ENCODE peak calls at places on chromosomes 3 and 15, in four cellular contexts. One of them, this sample, is unnamed.

GRCh38 chr3:154795582-154795981 is 284.5 kb upstream of the MME start:
- DNase-seq in A549: no peak
- DNase-seq in astrocyte of the spinal cord: peak
- DNase-seq in PC-9: no peak
- DNase-seq in this sample: peak

GRCh38 chr15:25180606-25181289 is 226.0 kb downstream of the SNRPN start:
- DNase-seq in A549: no peak
- DNase-seq in astrocyte of the spinal cord: no peak
- DNase-seq in PC-9: no peak
- DNase-seq in this sample: no peak

GRCh38 chr15:74541494-74542191 is 623 bp downstream of the ARID3B start:
- DNase-seq in A549: no peak
- DNase-seq in astrocyte of the spinal cord: peak
- DNase-seq in PC-9: peak
- DNase-seq in this sample: peak

GRCh38 chr3:182212479-182213076 is 500.9 kb downstream of the SOX2 start:
- DNase-seq in A549: peak
- DNase-seq in astrocyte of the spinal cord: peak
- DNase-seq in PC-9: peak
- DNase-seq in this sample: peak

GRCh38 chr3:119073258-119074001 is 38.8 kb upstream of the IGSF11 start:
- DNase-seq in A549: no peak
- DNase-seq in astrocyte of the spinal cord: no peak
- DNase-seq in PC-9: no peak
- DNase-seq in this sample: no peak

GRCh38 chr3:122067588-122068240 is 12.6 kb downstream of the CD86 start:
- DNase-seq in A549: no peak
- DNase-seq in astrocyte of the spinal cord: no peak
- DNase-seq in PC-9: no peak
- DNase-seq in this sample: no peak

GRCh38 chr3:71658131-71658530 is 67.1 kb downstream of the EIF4E3 start:
- DNase-seq in A549: peak
- DNase-seq in astrocyte of the spinal cord: peak
- DNase-seq in PC-9: no peak
- DNase-seq in this sample: peak

GRCh38 chr15:77030042-77030927 is 35.4 kb downstream of the PSTPIP1 start:
- DNase-seq in A549: no peak
- DNase-seq in astrocyte of the spinal cord: no peak
- DNase-seq in PC-9: no peak
- DNase-seq in this sample: no peak

GRCh38 chr3:151558621-151559020 is 97.8 kb upstream of the IGSF10 start:
- DNase-seq in A549: no peak
- DNase-seq in astrocyte of the spinal cord: no peak
- DNase-seq in PC-9: no peak
- DNase-seq in this sample: no peak

GRCh38 chr15:69760263-69760855 is 307.7 kb downstream of the RPLP1 start:
- DNase-seq in A549: no peak
- DNase-seq in astrocyte of the spinal cord: peak
- DNase-seq in PC-9: no peak
- DNase-seq in this sample: no peak

GRCh38 chr15:36468746-36469145 is 110.7 kb upstream of the CDIN1 start:
- DNase-seq in A549: no peak
- DNase-seq in astrocyte of the spinal cord: peak
- DNase-seq in PC-9: no peak
- DNase-seq in this sample: no peak

GRCh38 chr15:79057050-79057449 is 33.5 kb downstream of the RASGRF1 start:
- DNase-seq in A549: no peak
- DNase-seq in astrocyte of the spinal cord: no peak
- DNase-seq in PC-9: no peak
- DNase-seq in this sample: no peak

GRCh38 chr3:22117091-22117490 is 366.1 kb upstream of the ZNF385D start:
- DNase-seq in A549: no peak
- DNase-seq in astrocyte of the spinal cord: no peak
- DNase-seq in PC-9: no peak
- DNase-seq in this sample: no peak

GRCh38 chr15:76346666-76347506 is 10.3 kb downstream of the ISL2 start:
- DNase-seq in A549: no peak
- DNase-seq in astrocyte of the spinal cord: no peak
- DNase-seq in PC-9: no peak
- DNase-seq in this sample: peak

GRCh38 chr15:90209591-90209990 is 8.5 kb downstream of the SEMA4B start:
- DNase-seq in A549: no peak
- DNase-seq in astrocyte of the spinal cord: no peak
- DNase-seq in PC-9: no peak
- DNase-seq in this sample: peak

GRCh38 chr15:41979493-41980266 is 7.3 kb upstream of the EHD4 start:
- DNase-seq in A549: no peak
- DNase-seq in astrocyte of the spinal cord: no peak
- DNase-seq in PC-9: peak
- DNase-seq in this sample: peak

GRCh38 chr3:90069748-90070147 is 962.3 kb downstream of the EPHA3 start:
- DNase-seq in A549: no peak
- DNase-seq in astrocyte of the spinal cord: peak
- DNase-seq in PC-9: no peak
- DNase-seq in this sample: no peak

GRCh38 chr15:90664650-90665287 is 52.4 kb upstream of the BLM start:
- DNase-seq in A549: peak
- DNase-seq in astrocyte of the spinal cord: peak
- DNase-seq in PC-9: no peak
- DNase-seq in this sample: no peak

GRCh38 chr15:44780608-44781007 is 44.3 kb downstream of the TRIM69 start:
- DNase-seq in A549: no peak
- DNase-seq in astrocyte of the spinal cord: peak
- DNase-seq in PC-9: no peak
- DNase-seq in this sample: no peak

GRCh38 chr15:57777034-57777433 is 70.5 kb downstream of the POLR2M start:
- DNase-seq in A549: no peak
- DNase-seq in astrocyte of the spinal cord: no peak
- DNase-seq in PC-9: no peak
- DNase-seq in this sample: no peak

GRCh38 chr3:55013145-55013544 is 85.3 kb upstream of the LRTM1 start:
- DNase-seq in A549: peak
- DNase-seq in astrocyte of the spinal cord: peak
- DNase-seq in PC-9: no peak
- DNase-seq in this sample: peak

DNA sequence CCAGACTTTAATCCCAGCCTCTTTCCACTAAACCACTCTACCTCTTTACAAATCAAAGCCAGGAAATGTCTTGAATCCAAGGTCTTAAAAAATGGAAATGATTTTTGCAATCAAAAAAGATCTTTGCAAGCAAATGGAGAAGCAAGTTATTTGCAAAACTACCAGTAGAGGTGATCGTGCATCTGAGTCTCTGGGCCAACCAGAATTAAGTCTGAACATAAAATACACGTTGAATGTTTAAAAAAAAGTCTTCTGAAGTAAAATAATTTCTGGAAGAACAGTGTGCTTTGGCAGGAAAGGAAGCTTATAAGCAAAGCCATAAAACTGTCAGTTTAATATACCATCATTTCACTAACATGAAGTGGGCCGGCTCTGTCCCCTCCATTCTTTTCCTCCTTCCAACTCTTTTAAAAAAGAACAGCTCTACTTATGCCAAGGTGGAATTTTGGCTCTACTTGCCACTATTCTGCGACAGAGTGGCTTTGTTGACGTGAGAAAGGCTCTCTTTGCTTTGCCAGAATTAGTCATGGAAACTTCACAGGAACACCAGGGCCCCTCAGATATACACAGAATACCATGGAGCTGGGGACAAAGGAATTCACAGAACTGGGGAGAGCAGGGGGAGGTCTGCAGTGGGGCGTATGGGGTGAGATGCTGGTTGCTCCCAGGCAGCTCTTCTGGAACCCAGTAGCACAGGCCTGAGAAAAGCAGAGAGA is 29.8 kb downstream of the FSTL1 start:
- DNase-seq in A549: no peak
- DNase-seq in astrocyte of the spinal cord: peak
- DNase-seq in PC-9: no peak
- DNase-seq in this sample: no peak
- H3K4me3 ChIP-seq in A549: no peak
- H3K4me3 ChIP-seq in astrocyte of the spinal cord: no peak
- H3K4me3 ChIP-seq in PC-9: no peak
- H3K4me3 ChIP-seq in this sample: no peak

GRCh38 chr3:46849686-46850467 is 13.4 kb downstream of the MYL3 start:
- DNase-seq in A549: no peak
- DNase-seq in astrocyte of the spinal cord: no peak
- DNase-seq in PC-9: no peak
- DNase-seq in this sample: no peak

GRCh38 chr3:46849098-46849631 is 14.1 kb downstream of the MYL3 start:
- DNase-seq in A549: no peak
- DNase-seq in astrocyte of the spinal cord: no peak
- DNase-seq in PC-9: no peak
- DNase-seq in this sample: no peak

GRCh38 chr3:46846624-46847542 is 16.4 kb downstream of the MYL3 start:
- DNase-seq in A549: no peak
- DNase-seq in astrocyte of the spinal cord: no peak
- DNase-seq in PC-9: no peak
- DNase-seq in this sample: no peak

GRCh38 chr3:46847744-46848143 is 15.5 kb downstream of the MYL3 start:
- DNase-seq in A549: no peak
- DNase-seq in astrocyte of the spinal cord: no peak
- DNase-seq in PC-9: no peak
- DNase-seq in this sample: no peak

GRCh38 chr3:46848271-46849097 is 14.8 kb downstream of the MYL3 start:
- DNase-seq in A549: no peak
- DNase-seq in astrocyte of the spinal cord: peak
- DNase-seq in PC-9: no peak
- DNase-seq in this sample: peak
- TF ChIP-seq CTCF in A549: no peak
- TF ChIP-seq CTCF in astrocyte of the spinal cord: peak
- TF ChIP-seq CTCF in PC-9: peak
- TF ChIP-seq CTCF in this sample: peak

DNA sequence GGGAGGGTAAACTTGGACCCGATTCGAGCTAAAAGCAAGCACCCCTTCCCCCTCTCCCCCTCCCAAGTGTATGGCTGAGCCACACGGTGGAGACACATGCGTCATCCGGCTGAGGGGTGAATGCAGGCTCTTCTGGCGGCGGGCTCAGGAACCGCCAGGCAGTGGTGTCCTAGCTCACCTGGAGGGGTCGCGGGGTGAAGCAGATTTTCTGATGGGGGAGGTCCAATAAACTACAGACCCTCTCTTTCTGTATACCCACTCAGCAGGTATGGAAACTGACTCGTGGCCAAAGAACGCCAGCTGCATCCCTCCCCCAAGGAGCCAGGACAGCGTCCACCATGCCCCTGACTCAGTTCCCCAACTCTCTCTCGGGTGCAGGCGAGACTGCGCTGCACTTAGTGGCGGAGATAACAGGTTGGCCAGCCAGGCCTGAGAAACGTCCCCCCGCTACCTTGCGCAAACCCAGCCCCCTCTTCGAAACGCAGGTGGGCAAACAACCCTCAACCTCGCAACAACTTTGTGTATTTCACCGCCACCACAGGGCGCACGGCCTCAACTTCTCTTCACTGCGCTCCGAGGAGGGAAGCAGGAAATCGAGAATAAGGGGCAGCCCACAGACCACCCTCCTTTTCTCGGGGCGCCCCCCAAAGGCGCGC is 1.3 kb downstream of the MAGI1 start:
- DNase-seq in A549: peak
- DNase-seq in astrocyte of the spinal cord: peak
- DNase-seq in PC-9: peak
- DNase-seq in this sample: peak
- H3K4me3 ChIP-seq in A549: peak
- H3K4me3 ChIP-seq in astrocyte of the spinal cord: peak
- H3K4me3 ChIP-seq in PC-9: peak
- H3K4me3 ChIP-seq in this sample: peak

GRCh38 chr3:132659370-132660055 is at the start of gene ACAD11:
- DNase-seq in A549: peak
- DNase-seq in astrocyte of the spinal cord: peak
- DNase-seq in PC-9: peak
- DNase-seq in this sample: peak
- TF ChIP-seq CTCF in A549: peak
- TF ChIP-seq CTCF in astrocyte of the spinal cord: peak
- TF ChIP-seq CTCF in PC-9: peak
- TF ChIP-seq CTCF in this sample: peak

DNA sequence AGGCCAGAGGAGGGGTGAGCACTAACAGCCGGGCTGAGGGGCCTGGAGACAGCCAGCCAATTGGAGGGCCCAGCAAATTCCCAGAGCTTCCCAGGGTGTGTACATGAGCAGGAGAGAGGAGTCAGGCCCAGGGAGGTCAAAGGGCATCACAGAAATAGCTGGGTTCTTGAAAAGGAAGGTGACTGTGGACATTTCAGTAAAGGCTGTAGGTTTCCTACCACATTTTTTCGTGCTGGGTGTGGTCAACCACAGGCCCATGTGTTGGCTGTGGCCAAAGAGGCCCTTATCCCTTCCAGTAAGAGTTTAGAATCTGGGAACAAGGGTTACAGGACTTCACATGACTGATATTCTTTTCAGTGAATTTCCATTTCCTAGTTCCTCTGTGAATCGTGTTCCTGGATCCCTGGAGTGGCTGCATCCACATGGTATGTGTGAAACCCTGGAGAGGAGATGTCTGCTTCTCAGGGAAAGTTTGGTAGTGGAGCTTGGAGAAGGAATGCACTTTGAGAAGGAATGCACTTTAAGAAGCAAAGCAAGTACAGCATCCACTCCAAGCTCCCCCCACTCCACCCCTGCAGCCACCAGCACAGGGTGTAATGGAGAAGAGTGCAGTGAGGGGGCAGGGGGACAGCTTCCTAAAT is 73.2 kb upstream of the HEG1 start:
- DNase-seq in A549: no peak
- DNase-seq in astrocyte of the spinal cord: peak
- DNase-seq in PC-9: peak
- DNase-seq in this sample: peak
- H3K4me3 ChIP-seq in A549: no peak
- H3K4me3 ChIP-seq in astrocyte of the spinal cord: no peak
- H3K4me3 ChIP-seq in PC-9: no peak
- H3K4me3 ChIP-seq in this sample: no peak

GRCh38 chr3:167184511-167184910 is 195.6 kb downstream of the ZBBX start:
- DNase-seq in A549: peak
- DNase-seq in astrocyte of the spinal cord: no peak
- DNase-seq in PC-9: no peak
- DNase-seq in this sample: peak
- TF ChIP-seq CTCF in A549: no peak
- TF ChIP-seq CTCF in astrocyte of the spinal cord: no peak
- TF ChIP-seq CTCF in PC-9: peak
- TF ChIP-seq CTCF in this sample: peak

GRCh38 chr3:14959358-14959943 is 12.1 kb downstream of the NR2C2 start:
- DNase-seq in A549: no peak
- DNase-seq in astrocyte of the spinal cord: peak
- DNase-seq in PC-9: no peak
- DNase-seq in this sample: no peak
- H3K4me3 ChIP-seq in A549: no peak
- H3K4me3 ChIP-seq in astrocyte of the spinal cord: no peak
- H3K4me3 ChIP-seq in PC-9: no peak
- H3K4me3 ChIP-seq in this sample: no peak

DNA sequence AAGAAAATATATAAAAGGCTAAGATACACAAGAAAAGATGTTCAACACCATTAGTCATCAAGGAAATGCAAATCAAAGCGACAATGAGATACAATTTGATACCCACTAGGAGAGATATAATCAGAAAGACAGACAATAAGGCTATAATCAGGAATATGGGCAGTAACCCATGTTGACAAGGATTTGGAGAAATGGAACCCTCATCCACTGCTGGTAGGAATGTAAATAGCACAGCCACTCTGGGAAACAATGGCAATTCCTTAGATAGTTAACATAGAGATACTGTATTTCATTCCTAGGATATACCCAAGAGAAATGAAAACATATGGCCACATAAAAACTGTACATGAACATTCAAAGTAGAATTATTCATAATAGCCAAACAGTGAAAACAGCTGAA is 18.3 kb upstream of the COL8A1 start:
- DNase-seq in A549: no peak
- DNase-seq in astrocyte of the spinal cord: no peak
- DNase-seq in PC-9: no peak
- DNase-seq in this sample: no peak
- TF ChIP-seq CTCF in A549: no peak
- TF ChIP-seq CTCF in astrocyte of the spinal cord: peak
- TF ChIP-seq CTCF in PC-9: peak
- TF ChIP-seq CTCF in this sample: no peak